ENCODE peak calls at places on chromosomes 16 and 17, in nine cellular contexts. F, C, E, V, O, Q, A, M and L are unnamed samples.

GRCh38 chr16:50528820-50529219 is 19.4 kb upstream of the NKD1 start:
- DNase-seq in O (no peak), A (no peak), F (no peak), C (no peak), M (no peak), E (no peak), Q (no peak), V (no peak), L (no peak)

GRCh38 chr17:9244066-9245052 is 223.0 kb downstream of the NTN1 start:
- DNase-seq in E (no peak), M (no peak), F (no peak), V (no peak), C (no peak), Q (peak; percentile 42), O (no peak), A (no peak), L (no peak)

GRCh38 chr17:60173304-60173807 is 23.6 kb downstream of the CA4 start:
- DNase-seq in O (no peak), V (no peak), F (no peak), M (peak; percentile 67), Q (no peak), A (peak; percentile 35), C (no peak), E (no peak), L (no peak)

GRCh38 chr17:44922136-44922535 is 6.8 kb upstream of the GFAP start:
- DNase-seq in V (no peak), A (no peak), Q (no peak), M (no peak), O (no peak), E (no peak), F (no peak), C (no peak), L (peak; percentile 22)

GRCh38 chr17:21358682-21359482 is 17.3 kb upstream of the KCNJ12 start:
- DNase-seq in Q (no peak), F (no peak), O (no peak), M (no peak), A (peak; percentile 20), E (no peak), V (no peak), C (no peak), L (no peak)

GRCh38 chr16:35689764-35690163 is 2230.4 kb downstream of the TP53TG3F start:
- DNase-seq in E (no peak), V (no peak), A (no peak), C (no peak), Q (no peak), O (no peak), F (no peak), M (no peak), L (no peak)

GRCh38 chr17:33241390-33241789 is 51.7 kb downstream of the ASIC2 start:
- DNase-seq in C (no peak), A (no peak), F (no peak), M (no peak), Q (no peak), O (no peak), V (no peak), E (no peak), L (no peak)

GRCh38 chr17:38730526-38731379 is 612 bp downstream of the CISD3 start:
- DNase-seq in E (no peak), A (peak; percentile 81), V (no peak), M (peak; percentile 22), C (peak; percentile 66), O (no peak), Q (peak; percentile 80), F (no peak), L (peak; percentile 42)

GRCh38 chr17:81553616-81554181 is 1.5 kb upstream of the FAAP100 start:
- DNase-seq in A (peak; percentile 100), M (peak; percentile 89), F (no peak), V (peak; percentile 38), Q (no peak), O (no peak), C (no peak), E (peak; percentile 25), L (no peak)

GRCh38 chr16:67179421-67180080 is 4.2 kb downstream of the MATCAP1 start:
- DNase-seq in F (no peak), Q (no peak), E (no peak), M (peak; percentile 66), C (no peak), O (no peak), A (peak; percentile 36), V (no peak), L (no peak)

GRCh38 chr17:33169580-33170285 is 123.4 kb downstream of the ASIC2 start:
- DNase-seq in C (no peak), V (no peak), M (no peak), E (no peak), F (no peak), Q (no peak), O (no peak), A (no peak), L (no peak)

GRCh38 chr16:27111486-27111885 is 44.8 kb downstream of the C16orf82 start:
- DNase-seq in A (no peak), V (no peak), Q (no peak), F (no peak), M (no peak), E (no peak), O (no peak), C (no peak), L (no peak)

GRCh38 chr17:16398270-16399267 is 16.8 kb upstream of the TRPV2 start:
- DNase-seq in A (peak; percentile 53), E (no peak), O (no peak), C (no peak), Q (no peak), F (no peak), M (no peak), V (no peak), L (peak; percentile 43)

GRCh38 chr16:1635070-1635469 is 22.9 kb downstream of the CRAMP1 start:
- DNase-seq in C (no peak), V (no peak), F (no peak), E (no peak), O (no peak), Q (no peak), M (no peak), A (no peak), L (no peak)

GRCh38 chr17:48048321-48049140 is at the start of gene NFE2L1:
- DNase-seq in O (peak; percentile 71), E (peak; percentile 32), F (no peak), C (peak; percentile 95), M (peak; percentile 59), A (peak; percentile 98), V (peak; percentile 8), Q (peak; percentile 95), L (peak; percentile 75)

GRCh38 chr17:12342609-12343248 is 322.1 kb downstream of the MAP2K4 start:
- DNase-seq in M (peak; percentile 54), C (peak; percentile 14), O (peak; percentile 39), Q (no peak), E (no peak), V (peak; percentile 2), A (peak; percentile 34), F (no peak), L (no peak)

GRCh38 chr17:11240841-11241610 is at the start of gene SHISA6:
- DNase-seq in F (no peak), E (no peak), V (no peak), C (no peak), Q (peak; percentile 19), O (no peak), A (no peak), M (peak; percentile 60), L (no peak)

GRCh38 chr17:1480747-1481465 is 11.6 kb downstream of the MYO1C start:
- DNase-seq in Q (no peak), E (no peak), F (no peak), O (no peak), V (no peak), M (no peak), A (no peak), C (no peak), L (no peak)

GRCh38 chr17:77242118-77242800 is 101.5 kb downstream of the SEC14L1 start:
- DNase-seq in V (no peak), C (no peak), A (no peak), F (no peak), Q (no peak), O (no peak), M (no peak), E (no peak), L (no peak)

GRCh38 chr17:68398731-68399637 is 58.3 kb downstream of the WIPI1 start:
- DNase-seq in E (no peak), M (peak; percentile 40), V (no peak), O (peak; percentile 88), C (peak; percentile 85), Q (peak; percentile 53), F (no peak), A (peak; percentile 94), L (peak; percentile 78)

GRCh38 chr16:23248261-23249194 is 53.6 kb upstream of the SCNN1B start:
- DNase-seq in O (no peak), M (no peak), V (no peak), F (no peak), E (no peak), C (no peak), A (no peak), Q (no peak), L (no peak)

GRCh38 chr17:16814439-16814838 is 124.4 kb downstream of the CCDC144A start:
- DNase-seq in M (no peak), O (no peak), A (no peak), F (no peak), V (no peak), C (no peak), Q (no peak), E (no peak), L (no peak)

GRCh38 chr16:82175627-82176026 is 5.6 kb upstream of the MPHOSPH6 start:
- DNase-seq in M (no peak), V (no peak), C (no peak), O (no peak), Q (no peak), A (no peak), E (no peak), F (no peak), L (no peak)

GRCh38 chr16:23900480-23901177 is 64.8 kb downstream of the PRKCB start:
- DNase-seq in E (no peak), C (no peak), V (no peak), A (no peak), Q (no peak), F (no peak), O (no peak), M (peak; percentile 51), L (no peak)

GRCh38 chr16:89350701-89351380 is 133.3 kb downstream of the ZNF778 start:
- DNase-seq in E (no peak), V (no peak), O (no peak), F (no peak), C (no peak), Q (no peak), M (no peak), A (peak; percentile 49), L (no peak)

GRCh38 chr16:4936181-4936990 is 562 bp downstream of the PPL start:
- DNase-seq in Q (peak; percentile 47), C (peak; percentile 59), E (no peak), O (no peak), A (no peak), V (no peak), M (no peak), F (no peak), L (peak; percentile 72)

GRCh38 chr17:40479754-40480480 is 21.5 kb downstream of the TNS4 start:
- DNase-seq in E (no peak), Q (no peak), C (no peak), M (no peak), V (no peak), A (no peak), F (no peak), O (no peak), L (no peak)

GRCh38 chr16:69732101-69732500 is 5.7 kb upstream of the NQO1 start:
- DNase-seq in O (no peak), C (no peak), F (no peak), A (no peak), Q (no peak), M (no peak), E (no peak), V (no peak), L (peak; percentile 54)

GRCh38 chr16:88805340-88805715 is 1.7 kb downstream of the CDT1 start:
- DNase-seq in E (no peak), V (no peak), O (no peak), M (no peak), A (no peak), C (no peak), Q (no peak), F (no peak), L (no peak)

GRCh38 chr17:73643012-73643845 is 1.0 kb downstream of the SDK2 start:
- DNase-seq in F (no peak), A (no peak), Q (no peak), C (peak; percentile 45), O (peak; percentile 65), M (peak; percentile 21), E (peak; percentile 37), V (no peak), L (peak; percentile 63)

GRCh38 chr16:80197790-80198201 is 343.0 kb upstream of the DYNLRB2 start:
- DNase-seq in A (peak; percentile 97), Q (no peak), E (no peak), C (no peak), M (no peak), F (no peak), O (no peak), V (no peak), L (no peak)